ENCODE peak calls at places on chromosomes 16 and 17, in ten cellular contexts. Z is naive thymus-derived CD8-positive, alpha-beta T cell; D is activated naive CD8-positive, alpha-beta T cell treated with anti-CD3 and anti-CD28 coated beads for 36 hours; L is ovary; V is foreskin fibroblast; G is T-cell; T is ureter; Y is HL-60; J is endothelial cell of umbilical vein; A is skeletal muscle cell. K is an unnamed sample.

GRCh38 chr17:50064253-50064991 is 8.5 kb downstream of the ITGA3 start:
- DNase-seq in Z (no peak), D (no peak), L (peak; percentile 74), V (peak; percentile 98), G (no peak), T (peak; percentile 82), Y (no peak), J (peak; percentile 82), A (peak; percentile 88), K (no peak)

GRCh38 chr17:74296548-74296936 is 22.5 kb downstream of the DNAI2 start:
- DNase-seq in Z (no peak), D (no peak), L (peak; percentile 74), V (peak; percentile 47), G (no peak), T (peak; percentile 68), Y (no peak), J (peak; percentile 7), A (peak; percentile 25), K (peak; percentile 26)

GRCh38 chr17:67278363-67278762 is 33.4 kb upstream of the HELZ start:
- DNase-seq in Z (no peak), D (no peak), L (no peak), V (no peak), G (no peak), T (no peak), Y (no peak), J (no peak), A (no peak), K (no peak)

GRCh38 chr16:14133907-14134306 is 62.8 kb downstream of the MRTFB start:
- DNase-seq in Z (no peak), D (no peak), L (no peak), V (no peak), G (no peak), T (no peak), Y (no peak), J (no peak), A (no peak), K (no peak)

GRCh38 chr16:50505714-50506542 is 42.3 kb upstream of the NKD1 start:
- DNase-seq in Z (no peak), D (no peak), L (no peak), V (no peak), G (no peak), T (no peak), Y (no peak), J (no peak), A (no peak), K (no peak)

GRCh38 chr16:72848759-72849664 is 198.9 kb downstream of the ZFHX3 start:
- DNase-seq in Z (no peak), D (no peak), L (peak; percentile 87), V (peak; percentile 95), G (no peak), T (peak; percentile 93), Y (peak; percentile 35), J (peak; percentile 93), A (peak; percentile 85), K (no peak)

GRCh38 chr17:56125830-56126819 is 27.1 kb upstream of the ANKFN1 start:
- DNase-seq in Z (no peak), D (no peak), L (no peak), V (peak; percentile 75), G (no peak), T (no peak), Y (no peak), J (peak; percentile 56), A (peak; percentile 85), K (peak; percentile 85)

GRCh38 chr16:79864781-79865391 is 264.3 kb upstream of the MAF start:
- DNase-seq in Z (no peak), D (no peak), L (no peak), V (no peak), G (no peak), T (no peak), Y (no peak), J (no peak), A (no peak), K (no peak)

GRCh38 chr17:40602445-40603443 is 37.5 kb upstream of the CCR7 start:
- DNase-seq in Z (peak; percentile 80), D (peak; percentile 87), L (no peak), V (no peak), G (peak; percentile 65), T (no peak), Y (no peak), J (no peak), A (no peak), K (no peak)

K was measured in Jurkat, Clone E6-1.